ENCODE peak calls at places on chromosomes 2 and 18, in eight cellular contexts. One of them, this sample, is unnamed.

GRCh38 chr18:12420831-12421421 is 13.2 kb downstream of the PRELID3A start:
- DNase-seq in SJCRH30: no peak
- DNase-seq in A549: no peak
- DNase-seq in IMR-90: no peak
- DNase-seq in CD8-positive, alpha-beta T cell: no peak
- DNase-seq in ovary: peak
- DNase-seq in GM23248: peak
- DNase-seq in hepatocyte: peak
- DNase-seq in this sample: no peak

GRCh38 chr2:120204945-120205670 is 18.1 kb downstream of the TMEM185B start:
- DNase-seq in SJCRH30: no peak
- DNase-seq in A549: no peak
- DNase-seq in IMR-90: no peak
- DNase-seq in CD8-positive, alpha-beta T cell: no peak
- DNase-seq in ovary: no peak
- DNase-seq in GM23248: no peak
- DNase-seq in hepatocyte: no peak
- DNase-seq in this sample: no peak

GRCh38 chr2:174300114-174300513 is 34.6 kb upstream of the SP9 start:
- DNase-seq in SJCRH30: no peak
- DNase-seq in A549: no peak
- DNase-seq in IMR-90: peak
- DNase-seq in CD8-positive, alpha-beta T cell: no peak
- DNase-seq in ovary: no peak
- DNase-seq in GM23248: peak
- DNase-seq in hepatocyte: peak
- DNase-seq in this sample: no peak

GRCh38 chr2:235561450-235561849 is 67.6 kb downstream of the AGAP1 start:
- DNase-seq in SJCRH30: no peak
- DNase-seq in A549: no peak
- DNase-seq in IMR-90: no peak
- DNase-seq in CD8-positive, alpha-beta T cell: no peak
- DNase-seq in ovary: no peak
- DNase-seq in GM23248: no peak
- DNase-seq in hepatocyte: no peak
- DNase-seq in this sample: no peak

GRCh38 chr18:61953161-61953560 is 60.4 kb upstream of the RNF152 start:
- DNase-seq in SJCRH30: no peak
- DNase-seq in A549: no peak
- DNase-seq in IMR-90: no peak
- DNase-seq in CD8-positive, alpha-beta T cell: no peak
- DNase-seq in ovary: no peak
- DNase-seq in GM23248: no peak
- DNase-seq in hepatocyte: no peak
- DNase-seq in this sample: no peak

GRCh38 chr2:37875332-37875976 is 49.6 kb upstream of the RMDN2 start:
- DNase-seq in SJCRH30: no peak
- DNase-seq in A549: no peak
- DNase-seq in IMR-90: no peak
- DNase-seq in CD8-positive, alpha-beta T cell: no peak
- DNase-seq in ovary: no peak
- DNase-seq in GM23248: no peak
- DNase-seq in hepatocyte: no peak
- DNase-seq in this sample: no peak

GRCh38 chr2:45588158-45588829 is 22.8 kb downstream of the SRBD1 start:
- DNase-seq in SJCRH30: peak
- DNase-seq in A549: no peak
- DNase-seq in IMR-90: no peak
- DNase-seq in CD8-positive, alpha-beta T cell: no peak
- DNase-seq in ovary: no peak
- DNase-seq in GM23248: no peak
- DNase-seq in hepatocyte: no peak
- DNase-seq in this sample: no peak

GRCh38 chr18:24427484-24427883 is 1.0 kb downstream of the IMPACT start:
- DNase-seq in SJCRH30: peak
- DNase-seq in A549: peak
- DNase-seq in IMR-90: peak
- DNase-seq in CD8-positive, alpha-beta T cell: no peak
- DNase-seq in ovary: no peak
- DNase-seq in GM23248: peak
- DNase-seq in hepatocyte: no peak
- DNase-seq in this sample: peak

GRCh38 chr2:17164550-17164949 is 353.7 kb downstream of the RAD51AP2 start:
- DNase-seq in SJCRH30: peak
- DNase-seq in A549: no peak
- DNase-seq in IMR-90: no peak
- DNase-seq in CD8-positive, alpha-beta T cell: no peak
- DNase-seq in ovary: no peak
- DNase-seq in GM23248: peak
- DNase-seq in hepatocyte: no peak
- DNase-seq in this sample: no peak

GRCh38 chr2:107027205-107027604 is 141.2 kb upstream of the ST6GAL2 start:
- DNase-seq in SJCRH30: no peak
- DNase-seq in A549: peak
- DNase-seq in IMR-90: no peak
- DNase-seq in CD8-positive, alpha-beta T cell: no peak
- DNase-seq in ovary: no peak
- DNase-seq in GM23248: no peak
- DNase-seq in hepatocyte: no peak
- DNase-seq in this sample: no peak

GRCh38 chr18:939167-939566 is 34.5 kb downstream of the ADCYAP1 start:
- DNase-seq in SJCRH30: no peak
- DNase-seq in A549: peak
- DNase-seq in IMR-90: no peak
- DNase-seq in CD8-positive, alpha-beta T cell: no peak
- DNase-seq in ovary: no peak
- DNase-seq in GM23248: no peak
- DNase-seq in hepatocyte: no peak
- DNase-seq in this sample: peak

GRCh38 chr18:23238651-23239349 is 103.5 kb downstream of the CABLES1 start:
- DNase-seq in SJCRH30: peak
- DNase-seq in A549: no peak
- DNase-seq in IMR-90: peak
- DNase-seq in CD8-positive, alpha-beta T cell: no peak
- DNase-seq in ovary: no peak
- DNase-seq in GM23248: peak
- DNase-seq in hepatocyte: no peak
- DNase-seq in this sample: no peak

GRCh38 chr2:85485815-85486214 is 53.2 kb upstream of the MAT2A start:
- DNase-seq in SJCRH30: no peak
- DNase-seq in A549: no peak
- DNase-seq in IMR-90: no peak
- DNase-seq in CD8-positive, alpha-beta T cell: no peak
- DNase-seq in ovary: no peak
- DNase-seq in GM23248: peak
- DNase-seq in hepatocyte: no peak
- DNase-seq in this sample: no peak

GRCh38 chr2:167048829-167049228 is 160.5 kb downstream of the XIRP2 start:
- DNase-seq in SJCRH30: peak
- DNase-seq in A549: no peak
- DNase-seq in IMR-90: peak
- DNase-seq in CD8-positive, alpha-beta T cell: no peak
- DNase-seq in ovary: no peak
- DNase-seq in GM23248: no peak
- DNase-seq in hepatocyte: no peak
- DNase-seq in this sample: no peak

GRCh38 chr2:23385748-23386421 is 906 bp downstream of the KLHL29 start:
- DNase-seq in SJCRH30: peak
- DNase-seq in A549: peak
- DNase-seq in IMR-90: no peak
- DNase-seq in CD8-positive, alpha-beta T cell: no peak
- DNase-seq in ovary: peak
- DNase-seq in GM23248: peak
- DNase-seq in hepatocyte: peak
- DNase-seq in this sample: peak

GRCh38 chr18:48572402-48573126 is 33.7 kb downstream of the CTIF start:
- DNase-seq in SJCRH30: no peak
- DNase-seq in A549: no peak
- DNase-seq in IMR-90: no peak
- DNase-seq in CD8-positive, alpha-beta T cell: no peak
- DNase-seq in ovary: no peak
- DNase-seq in GM23248: peak
- DNase-seq in hepatocyte: no peak
- DNase-seq in this sample: no peak
- H3K27ac ChIP-seq in SJCRH30: no peak
- H3K27ac ChIP-seq in A549: no peak
- H3K27ac ChIP-seq in IMR-90: peak
- H3K27ac ChIP-seq in CD8-positive, alpha-beta T cell: no peak
- H3K27ac ChIP-seq in ovary: no peak
- H3K27ac ChIP-seq in GM23248: peak
- H3K27ac ChIP-seq in hepatocyte: no peak
- H3K27ac ChIP-seq in this sample: no peak

GRCh38 chr2:240832816-240833497 is 12.9 kb upstream of the KIF1A start:
- DNase-seq in SJCRH30: no peak
- DNase-seq in A549: no peak
- DNase-seq in IMR-90: no peak
- DNase-seq in CD8-positive, alpha-beta T cell: no peak
- DNase-seq in ovary: peak
- DNase-seq in GM23248: no peak
- DNase-seq in hepatocyte: no peak
- DNase-seq in this sample: no peak
- H3K27ac ChIP-seq in SJCRH30: no peak
- H3K27ac ChIP-seq in A549: no peak
- H3K27ac ChIP-seq in IMR-90: no peak
- H3K27ac ChIP-seq in CD8-positive, alpha-beta T cell: no peak
- H3K27ac ChIP-seq in ovary: no peak
- H3K27ac ChIP-seq in GM23248: no peak
- H3K27ac ChIP-seq in hepatocyte: no peak
- H3K27ac ChIP-seq in this sample: no peak

DNA sequence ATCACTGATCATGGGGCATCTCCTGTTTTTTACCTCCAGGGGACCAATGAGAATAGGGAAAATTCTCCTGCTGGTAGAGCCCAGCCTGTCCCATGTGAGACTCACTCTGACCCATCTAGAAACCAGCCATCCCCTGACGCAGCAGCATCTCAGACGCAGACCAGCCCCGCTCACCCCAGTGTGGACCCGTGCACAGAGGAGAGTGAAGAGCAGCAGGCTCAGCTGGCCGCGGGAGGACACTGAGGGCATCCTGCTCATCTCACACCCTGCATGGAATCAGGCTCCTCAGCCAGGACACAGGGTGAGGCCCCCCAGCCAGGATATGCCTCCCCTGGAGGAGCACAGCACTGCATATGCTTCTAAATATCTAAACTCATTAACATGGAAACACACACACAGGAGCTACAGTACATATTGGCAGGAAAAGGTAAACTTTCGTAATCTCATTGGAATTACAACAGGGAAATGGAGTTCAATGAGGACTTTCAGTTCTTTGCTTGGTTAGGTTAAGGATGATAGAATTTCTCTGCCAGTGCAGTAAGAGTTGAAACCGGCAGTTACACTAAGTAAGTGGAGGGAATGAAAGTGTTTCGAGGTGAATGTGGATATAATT is 34.4 kb downstream of the NEMP2 start:
- DNase-seq in SJCRH30: no peak
- DNase-seq in A549: no peak
- DNase-seq in IMR-90: peak
- DNase-seq in CD8-positive, alpha-beta T cell: no peak
- DNase-seq in ovary: no peak
- DNase-seq in GM23248: no peak
- DNase-seq in hepatocyte: no peak
- DNase-seq in this sample: no peak
- H3K27ac ChIP-seq in SJCRH30: no peak
- H3K27ac ChIP-seq in A549: no peak
- H3K27ac ChIP-seq in IMR-90: no peak
- H3K27ac ChIP-seq in CD8-positive, alpha-beta T cell: no peak
- H3K27ac ChIP-seq in ovary: no peak
- H3K27ac ChIP-seq in GM23248: no peak
- H3K27ac ChIP-seq in hepatocyte: peak
- H3K27ac ChIP-seq in this sample: no peak

DNA sequence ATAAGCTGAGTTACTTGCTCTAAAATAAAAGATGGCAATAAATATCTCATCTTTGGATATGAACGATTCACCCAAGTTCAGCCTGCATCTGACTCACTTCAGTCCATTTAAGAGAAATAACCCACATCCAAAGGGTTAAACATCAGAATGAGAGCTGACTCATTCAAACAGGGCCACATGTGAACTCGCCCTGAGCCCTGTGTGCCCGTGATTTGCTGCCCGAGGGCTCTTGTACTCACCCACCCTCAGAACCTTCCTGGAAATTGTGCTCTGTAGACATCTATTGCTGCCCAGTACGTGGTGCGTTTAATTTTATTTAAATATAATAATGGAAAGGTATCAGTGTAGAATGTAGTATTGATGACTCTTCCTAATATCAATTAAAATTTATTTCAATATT is 66.9 kb upstream of the RBM44 start:
- DNase-seq in SJCRH30: peak
- DNase-seq in A549: peak
- DNase-seq in IMR-90: peak
- DNase-seq in CD8-positive, alpha-beta T cell: no peak
- DNase-seq in ovary: no peak
- DNase-seq in GM23248: peak
- DNase-seq in hepatocyte: peak
- DNase-seq in this sample: peak
- H3K27ac ChIP-seq in SJCRH30: no peak
- H3K27ac ChIP-seq in A549: peak
- H3K27ac ChIP-seq in IMR-90: no peak
- H3K27ac ChIP-seq in CD8-positive, alpha-beta T cell: no peak
- H3K27ac ChIP-seq in ovary: no peak
- H3K27ac ChIP-seq in GM23248: peak
- H3K27ac ChIP-seq in hepatocyte: no peak
- H3K27ac ChIP-seq in this sample: peak

GRCh38 chr2:224957540-224958465 is 84.5 kb downstream of the DOCK10 start:
- DNase-seq in SJCRH30: no peak
- DNase-seq in A549: no peak
- DNase-seq in IMR-90: no peak
- DNase-seq in CD8-positive, alpha-beta T cell: no peak
- DNase-seq in ovary: no peak
- DNase-seq in GM23248: peak
- DNase-seq in hepatocyte: no peak
- DNase-seq in this sample: no peak

GRCh38 chr2:224954980-224955379 is 87.3 kb downstream of the DOCK10 start:
- DNase-seq in SJCRH30: no peak
- DNase-seq in A549: no peak
- DNase-seq in IMR-90: no peak
- DNase-seq in CD8-positive, alpha-beta T cell: no peak
- DNase-seq in ovary: no peak
- DNase-seq in GM23248: no peak
- DNase-seq in hepatocyte: no peak
- DNase-seq in this sample: no peak

GRCh38 chr2:224956706-224957105 is 85.6 kb downstream of the DOCK10 start:
- DNase-seq in SJCRH30: no peak
- DNase-seq in A549: no peak
- DNase-seq in IMR-90: no peak
- DNase-seq in CD8-positive, alpha-beta T cell: no peak
- DNase-seq in ovary: no peak
- DNase-seq in GM23248: no peak
- DNase-seq in hepatocyte: no peak
- DNase-seq in this sample: no peak

GRCh38 chr2:224958873-224959272 is 83.4 kb downstream of the DOCK10 start:
- DNase-seq in SJCRH30: no peak
- DNase-seq in A549: no peak
- DNase-seq in IMR-90: no peak
- DNase-seq in CD8-positive, alpha-beta T cell: no peak
- DNase-seq in ovary: no peak
- DNase-seq in GM23248: no peak
- DNase-seq in hepatocyte: no peak
- DNase-seq in this sample: no peak

GRCh38 chr2:224958466-224958857 is 83.8 kb downstream of the DOCK10 start:
- DNase-seq in SJCRH30: no peak
- DNase-seq in A549: no peak
- DNase-seq in IMR-90: peak
- DNase-seq in CD8-positive, alpha-beta T cell: no peak
- DNase-seq in ovary: no peak
- DNase-seq in GM23248: peak
- DNase-seq in hepatocyte: peak
- DNase-seq in this sample: no peak
- H3K27ac ChIP-seq in SJCRH30: no peak
- H3K27ac ChIP-seq in A549: no peak
- H3K27ac ChIP-seq in IMR-90: no peak
- H3K27ac ChIP-seq in CD8-positive, alpha-beta T cell: no peak
- H3K27ac ChIP-seq in ovary: no peak
- H3K27ac ChIP-seq in GM23248: peak
- H3K27ac ChIP-seq in hepatocyte: peak
- H3K27ac ChIP-seq in this sample: no peak